ENCODE peak calls at places on chromosomes 2 and 18, in eight cellular contexts. B is right atrium auricular region, T is tibial artery, Q is colonic mucosa, L is sigmoid colon, P is testis, C is endothelial cell of umbilical vein, K is AG04450. J is an unnamed sample.

GRCh38 chr18:1261054-1261453 is 356.4 kb downstream of the ADCYAP1 start:
- DNase-seq in B (no peak), Q (no peak), T (no peak), P (no peak), C (no peak), K (no peak), L (no peak), J (no peak)

GRCh38 chr2:167368371-167368770 is 480.1 kb downstream of the XIRP2 start:
- DNase-seq in B (no peak), L (no peak), C (no peak), T (no peak), P (no peak), Q (no peak), K (no peak), J (no peak)

GRCh38 chr2:29766191-29766590 is 155.2 kb downstream of the ALK start:
- DNase-seq in K (peak), P (no peak), C (no peak), Q (no peak), L (no peak), B (no peak), T (no peak), J (no peak)

GRCh38 chr2:36367497-36368353 is 12.1 kb downstream of the CRIM1 start:
- DNase-seq in T (no peak), L (no peak), B (no peak), K (no peak), Q (no peak), P (no peak), C (peak), J (no peak)

GRCh38 chr2:169928463-169928864 is 101.2 kb downstream of the UBR3 start:
- DNase-seq in K (peak), P (no peak), Q (no peak), B (no peak), T (no peak), L (no peak), C (peak), J (no peak)

GRCh38 chr18:31487251-31488015 is 10.5 kb upstream of the DSG2 start:
- DNase-seq in P (no peak), K (no peak), C (no peak), Q (no peak), T (no peak), B (no peak), L (no peak), J (no peak)

GRCh38 chr2:71831208-71831577 is 316.5 kb downstream of the CYP26B1 start:
- DNase-seq in K (peak), L (no peak), B (peak), Q (no peak), C (peak), P (no peak), T (peak), J (peak)

GRCh38 chr2:180761224-180761623 is 219.2 kb upstream of the UBE2E3 start:
- DNase-seq in T (no peak), C (peak), Q (no peak), K (no peak), L (no peak), P (no peak), B (no peak), J (no peak)

GRCh38 chr2:240957656-240958365 is 40.6 kb upstream of the SNED1 start:
- DNase-seq in P (peak), B (peak), Q (peak), K (no peak), T (peak), C (no peak), L (peak), J (no peak)

GRCh38 chr2:9631976-9632700 is 1.3 kb upstream of the YWHAQ start:
- DNase-seq in C (no peak), Q (no peak), K (no peak), L (no peak), T (no peak), P (no peak), B (no peak), J (no peak)

GRCh38 chr2:226408131-226408530 is 391.5 kb downstream of the IRS1 start:
- DNase-seq in P (no peak), B (no peak), Q (no peak), T (no peak), C (no peak), K (no peak), L (no peak), J (no peak)
- TF ChIP-seq CTCF in P (no peak), B (no peak), Q (no peak), T (no peak), C (no peak), K (no peak), L (no peak), J (no peak)

DNA sequence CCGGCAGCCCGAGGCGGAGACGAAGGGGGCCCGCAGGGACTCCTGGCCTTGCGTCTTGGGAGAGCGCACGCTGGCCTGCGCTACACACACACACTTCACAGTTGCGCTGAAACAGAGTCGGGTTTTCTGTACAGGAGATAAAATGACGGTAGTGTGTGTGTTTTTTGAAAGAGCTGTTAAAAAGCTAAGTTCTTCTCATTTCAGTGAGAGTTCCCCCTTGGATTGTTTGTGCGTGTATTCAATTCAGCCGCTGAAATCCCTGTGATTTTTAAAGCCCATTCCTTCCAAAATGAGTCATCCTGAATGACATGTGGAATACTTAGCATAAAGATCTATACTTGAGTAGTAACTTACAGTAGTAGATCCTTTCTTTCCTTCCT is 18.3 kb upstream of the SOX11 start:
- DNase-seq in L (no peak), K (no peak), T (no peak), Q (no peak), P (no peak), C (no peak), B (no peak), J (no peak)
- H3K4me3 ChIP-seq in L (no peak), K (peak), T (no peak), Q (no peak), P (no peak), C (no peak), B (no peak), J (peak)

DNA sequence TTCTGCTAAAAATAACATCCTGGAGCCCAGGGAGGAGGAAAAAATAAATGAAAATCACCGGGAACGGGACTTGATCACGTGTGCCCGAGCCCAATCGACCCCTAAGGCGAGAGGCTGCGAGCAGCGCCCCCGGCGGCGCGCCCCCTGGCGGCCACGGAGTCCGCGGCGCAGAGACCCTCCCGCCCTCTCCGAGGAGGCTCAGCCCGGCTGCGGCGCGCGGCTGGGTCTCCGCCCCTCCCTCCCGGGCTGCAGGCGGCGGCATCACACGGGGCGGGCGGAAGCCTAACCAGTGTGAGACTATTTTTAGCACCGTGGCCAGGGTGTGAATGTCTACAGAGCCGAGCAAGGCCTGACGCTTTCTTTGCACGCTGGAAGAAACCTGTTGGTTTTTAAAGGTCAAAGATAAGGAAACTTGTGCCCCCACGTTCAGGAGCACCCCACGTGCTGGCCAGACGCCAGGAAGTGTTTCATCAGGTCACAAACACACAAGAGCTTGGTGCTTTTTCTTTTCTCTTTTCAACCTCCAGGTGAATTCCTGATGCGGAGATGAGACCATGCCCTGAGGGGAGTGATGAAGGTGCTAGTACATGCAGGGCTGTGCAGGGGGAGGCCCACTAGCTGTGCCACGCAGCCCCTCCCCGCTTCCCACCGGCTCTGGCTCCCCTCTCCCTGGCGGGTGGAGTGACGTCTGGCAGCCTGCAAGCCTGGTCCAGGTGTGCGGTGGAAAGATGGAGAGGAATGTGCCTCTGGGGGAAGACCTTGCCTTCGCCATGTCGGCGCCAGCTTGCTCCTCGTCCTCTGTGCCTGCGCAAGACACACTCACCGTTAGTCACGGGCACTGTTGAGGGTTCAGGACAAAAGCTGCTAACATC is 35.3 kb upstream of the DNMT3A start:
- DNase-seq in Q (peak), T (peak), K (peak), L (peak), P (peak), B (peak), C (peak), J (peak)
- H3K27ac ChIP-seq in Q (no peak), T (no peak), K (no peak), L (peak), P (no peak), B (no peak), C (no peak), J (peak)

GRCh38 chr2:199258291-199258690 is 199.4 kb downstream of the SATB2 start:
- DNase-seq in Q (no peak), B (no peak), L (no peak), P (no peak), T (no peak), C (no peak), K (no peak), J (no peak)
- TF ChIP-seq CTCF in Q (no peak), B (no peak), L (no peak), P (no peak), T (no peak), C (no peak), K (peak), J (no peak)

DNA sequence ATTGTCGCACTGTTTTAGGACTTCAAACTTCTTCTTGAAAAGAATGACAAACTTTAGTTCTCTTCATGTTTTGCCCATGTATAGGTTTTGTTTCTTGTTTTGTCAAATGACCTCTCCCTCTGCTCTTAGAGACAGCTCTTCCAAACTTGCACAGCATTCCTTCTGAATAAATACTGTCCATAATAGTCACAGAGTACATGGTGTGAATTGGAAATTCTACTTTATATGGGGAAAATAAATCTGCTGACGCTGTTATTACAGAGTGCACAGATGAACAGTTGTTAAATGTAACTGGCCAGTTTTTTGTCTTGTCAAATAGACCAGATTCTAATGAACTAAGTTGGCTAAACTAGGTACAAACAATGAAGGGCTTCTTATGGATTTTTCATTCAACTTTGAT is 115.9 kb upstream of the DTNA start:
- DNase-seq in C (no peak), L (no peak), P (no peak), Q (no peak), K (no peak), B (no peak), T (no peak), J (no peak)
- H3K4me3 ChIP-seq in C (no peak), L (peak), P (no peak), Q (no peak), K (no peak), B (peak), T (peak), J (peak)

GRCh38 chr2:120312861-120313694 is 32.9 kb upstream of the INHBB start:
- DNase-seq in C (peak), L (peak), T (peak), K (peak), B (peak), P (peak), Q (peak), J (peak)

GRCh38 chr2:120315367-120316033 is 30.4 kb upstream of the INHBB start:
- DNase-seq in K (no peak), B (no peak), T (peak), Q (no peak), C (no peak), P (no peak), L (no peak), J (no peak)

GRCh38 chr2:120313695-120314615 is 32.0 kb upstream of the INHBB start:
- DNase-seq in P (peak), C (no peak), L (no peak), B (no peak), K (no peak), T (peak), Q (peak), J (no peak)

GRCh38 chr2:120316071-120316470 is 29.9 kb upstream of the INHBB start:
- DNase-seq in Q (no peak), C (no peak), L (no peak), P (no peak), B (no peak), K (no peak), T (peak), J (no peak)

GRCh38 chr2:120314656-120315366 is 31.1 kb upstream of the INHBB start:
- DNase-seq in C (peak), L (no peak), K (no peak), B (no peak), P (peak), T (peak), Q (no peak), J (no peak)
- H3K27ac ChIP-seq in C (no peak), L (no peak), K (no peak), B (no peak), P (no peak), T (no peak), Q (no peak), J (no peak)

GRCh38 chr2:122423934-122424333 is 668.5 kb downstream of the TSN start:
- DNase-seq in C (no peak), L (no peak), P (no peak), B (no peak), Q (no peak), K (no peak), T (no peak), J (no peak)
- TF ChIP-seq CTCF in C (no peak), L (no peak), P (no peak), B (no peak), Q (no peak), K (no peak), T (no peak), J (no peak)